ENCODE peak calls at places on chromosomes 3 and 15, in four cellular contexts. P is K562, X is GM12878, K is HepG2. D is an unnamed sample.

GRCh38 chr3:129855454-129856419 is 37.8 kb downstream of the TMCC1 start:
- DNase-seq in P (peak), X (no peak), K (no peak), D (peak)

GRCh38 chr3:161409069-161409468 is 37.8 kb upstream of the SPTSSB start:
- DNase-seq in P (peak), X (no peak), K (peak), D (peak)

GRCh38 chr15:60510006-60510405 is 31.1 kb upstream of the ICE2 start:
- DNase-seq in P (no peak), X (no peak), K (no peak), D (no peak)

GRCh38 chr15:31254431-31255175 is 72.0 kb upstream of the KLF13 start:
- DNase-seq in P (no peak), X (no peak), K (no peak), D (no peak)

GRCh38 chr3:46350262-46350565 is 3.7 kb upstream of the CCR2 start:
- DNase-seq in P (no peak), X (no peak), K (no peak), D (no peak)

GRCh38 chr3:137582484-137582883 is 181.6 kb upstream of the SOX14 start:
- DNase-seq in P (no peak), X (no peak), K (no peak), D (no peak)

GRCh38 chr3:193874997-193875593 is 260.9 kb upstream of the HES1 start:
- DNase-seq in P (no peak), X (no peak), K (no peak), D (no peak)

GRCh38 chr3:84960581-84960980 is 1.8 kb downstream of the CADM2 start:
- DNase-seq in P (no peak), X (no peak), K (no peak), D (no peak)

GRCh38 chr3:36969540-36970432 is 23.1 kb downstream of the EPM2AIP1 start:
- DNase-seq in P (peak), X (peak), K (peak), D (no peak)

GRCh38 chr3:143092191-143092590 is 27.4 kb upstream of the CHST2 start:
- DNase-seq in P (peak), X (no peak), K (no peak), D (no peak)

GRCh38 chr3:18302517-18302916 is 122.6 kb downstream of the SATB1 start:
- DNase-seq in P (no peak), X (no peak), K (no peak), D (no peak)

GRCh38 chr15:38726187-38726586 is 161.6 kb upstream of the RASGRP1 start:
- DNase-seq in P (no peak), X (no peak), K (no peak), D (no peak)

GRCh38 chr3:170700054-170700404 is 114.2 kb upstream of the SLC7A14 start:
- DNase-seq in P (no peak), X (no peak), K (no peak), D (no peak)

GRCh38 chr3:193851941-193852674 is 259.1 kb downstream of the OPA1 start:
- DNase-seq in P (no peak), X (no peak), K (no peak), D (no peak)

GRCh38 chr3:33775363-33775762 is 23.1 kb upstream of the PDCD6IP start:
- DNase-seq in P (peak), X (no peak), K (no peak), D (no peak)

GRCh38 chr15:101024111-101024695 is 105.0 kb downstream of the LRRK1 start:
- DNase-seq in P (no peak), X (no peak), K (no peak), D (no peak)

GRCh38 chr15:34239151-34239761 is 14.4 kb downstream of the EMC4 start:
- DNase-seq in P (no peak), X (no peak), K (peak), D (peak)

GRCh38 chr15:40787344-40787841 is 17.6 kb downstream of the C15orf62 start:
- DNase-seq in P (no peak), X (no peak), K (no peak), D (no peak)

GRCh38 chr3:163939926-163940325 is 1138.4 kb downstream of the SI start:
- DNase-seq in P (no peak), X (no peak), K (no peak), D (no peak)

GRCh38 chr15:72179950-72180581 is 17.5 kb downstream of the GRAMD2A start:
- DNase-seq in P (no peak), X (no peak), K (peak), D (peak)

GRCh38 chr3:72186485-72186864 is 401.5 kb upstream of the PROK2 start:
- DNase-seq in P (no peak), X (no peak), K (no peak), D (no peak)

GRCh38 chr3:124775776-124776336 is 45.6 kb downstream of the UMPS start:
- DNase-seq in P (no peak), X (no peak), K (no peak), D (no peak)

GRCh38 chr15:55827965-55828364 is 85.0 kb upstream of the PRTG start:
- DNase-seq in P (no peak), X (no peak), K (no peak), D (no peak)

GRCh38 chr3:63405882-63406281 is 127.8 kb downstream of the SYNPR start:
- DNase-seq in P (no peak), X (no peak), K (no peak), D (no peak)

DNA sequence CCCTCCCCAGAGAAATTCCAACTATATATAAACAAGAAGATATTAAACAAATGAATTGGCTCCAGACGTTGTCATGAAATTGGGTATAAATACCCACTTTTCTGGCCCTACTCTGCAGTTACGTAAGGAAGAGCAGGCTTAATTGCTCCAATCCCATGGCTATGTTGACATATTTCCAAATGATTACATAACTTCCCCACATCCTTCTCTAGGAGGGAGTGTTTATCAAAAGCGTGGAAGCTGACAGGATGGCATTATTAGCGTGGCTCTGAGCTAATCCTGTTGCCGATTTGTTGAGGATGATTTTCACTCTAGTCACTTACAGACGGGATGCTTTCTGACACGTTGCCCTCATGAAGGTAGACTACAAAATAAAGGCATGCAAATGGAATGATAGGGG is 347.5 kb upstream of the TMCO5A start:
- DNase-seq in P (no peak), X (no peak), K (no peak), D (no peak)
- TF ChIP-seq ESRRA in P (no peak), X (no peak), K (no peak), D (no peak)

GRCh38 chr3:113698213-113698742 is 1.8 kb upstream of the USF3 start:
- DNase-seq in P (no peak), X (no peak), K (no peak), D (no peak)
- H3K4me3 ChIP-seq in P (no peak), X (peak), K (no peak), D (peak)

GRCh38 chr15:63519041-63519440 is 14.6 kb downstream of the USP3 start:
- DNase-seq in P (no peak), X (no peak), K (no peak), D (no peak)

GRCh38 chr15:63517202-63517601 is 12.8 kb downstream of the USP3 start:
- DNase-seq in P (no peak), X (no peak), K (no peak), D (no peak)

GRCh38 chr15:63514533-63514943 is 10.1 kb downstream of the USP3 start:
- DNase-seq in P (no peak), X (no peak), K (peak), D (peak)

GRCh38 chr15:63519548-63520178 is 15.3 kb downstream of the USP3 start:
- DNase-seq in P (no peak), X (no peak), K (no peak), D (no peak)

DNA sequence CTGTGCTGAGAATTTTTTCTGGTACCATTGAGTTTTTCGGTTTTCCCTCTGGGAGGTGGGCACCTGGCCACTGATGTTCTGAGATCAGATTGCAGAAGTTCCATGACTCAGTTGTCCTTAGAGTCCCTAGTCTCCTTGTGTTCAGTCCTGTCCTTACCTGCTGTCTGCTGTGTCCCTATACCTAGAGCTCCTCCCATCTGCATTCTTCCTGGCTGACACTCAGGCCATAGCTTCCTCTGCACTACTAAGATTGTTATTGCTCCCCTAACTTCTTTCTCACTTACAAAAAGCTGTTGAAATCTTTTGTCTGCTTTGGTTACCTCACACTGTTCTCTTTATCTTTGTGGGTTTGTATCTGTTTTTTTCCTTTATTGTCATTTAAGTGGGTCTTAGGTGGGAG is 13.2 kb downstream of the USP3 start:
- DNase-seq in P (no peak), X (no peak), K (no peak), D (no peak)
- TF ChIP-seq ESRRA in P (no peak), X (no peak), K (no peak), D (no peak)

DNA sequence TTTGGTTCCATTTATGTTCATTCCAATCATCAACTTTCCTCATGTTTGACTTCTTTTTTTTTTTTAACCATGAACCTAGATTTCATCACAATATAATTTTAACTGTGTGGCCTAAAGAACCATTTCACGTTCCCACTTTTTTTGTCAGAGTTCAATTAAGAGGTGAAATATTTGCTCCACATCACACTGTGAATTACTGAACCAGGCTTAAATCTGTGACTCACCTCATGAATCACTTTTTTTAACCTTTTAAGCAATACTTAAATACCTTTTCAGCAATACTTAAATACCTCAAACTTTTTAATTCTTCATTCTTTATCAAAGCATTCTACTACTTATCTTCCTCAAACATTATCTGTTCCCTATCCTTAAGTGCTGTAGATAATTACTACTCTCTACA is 137.6 kb downstream of the SI start:
- DNase-seq in P (no peak), X (no peak), K (no peak), D (no peak)
- H3K4me3 ChIP-seq in P (no peak), X (no peak), K (no peak), D (no peak)

GRCh38 chr3:123226549-123226948 is 24.8 kb downstream of the SEC22A start:
- DNase-seq in P (no peak), X (no peak), K (no peak), D (no peak)
- TF ChIP-seq ESRRA in P (no peak), X (no peak), K (no peak), D (no peak)

GRCh38 chr3:107430214-107431047 is 53.2 kb downstream of the CCDC54 start:
- DNase-seq in P (no peak), X (no peak), K (no peak), D (no peak)

GRCh38 chr3:107431298-107432012 is 54.2 kb downstream of the CCDC54 start:
- DNase-seq in P (peak), X (no peak), K (no peak), D (peak)

GRCh38 chr3:107432013-107432515 is 54.8 kb downstream of the CCDC54 start:
- DNase-seq in P (no peak), X (no peak), K (no peak), D (peak)

GRCh38 chr3:107431048-107431297 is 53.7 kb downstream of the CCDC54 start:
- DNase-seq in P (no peak), X (no peak), K (no peak), D (no peak)

DNA sequence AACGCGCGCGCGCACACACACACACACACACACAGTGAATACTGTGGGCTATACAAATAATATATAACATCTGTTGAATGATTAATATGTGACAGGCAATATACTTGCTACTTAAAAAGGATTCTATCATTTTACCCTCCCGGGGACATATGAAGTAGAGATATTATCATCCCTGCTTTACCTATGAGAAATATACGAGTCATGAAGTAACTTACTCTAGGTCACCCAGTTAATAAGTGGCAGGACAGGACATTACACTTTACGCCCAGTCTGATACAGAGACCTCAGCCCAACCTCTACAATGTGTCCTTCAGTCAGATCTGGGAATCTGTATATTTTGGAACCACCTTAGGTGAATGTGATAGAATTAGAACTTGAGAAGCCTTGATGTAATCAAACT is 55.4 kb downstream of the CCDC54 start:
- DNase-seq in P (no peak), X (no peak), K (no peak), D (no peak)
- H3K4me3 ChIP-seq in P (no peak), X (no peak), K (no peak), D (peak)

DNA sequence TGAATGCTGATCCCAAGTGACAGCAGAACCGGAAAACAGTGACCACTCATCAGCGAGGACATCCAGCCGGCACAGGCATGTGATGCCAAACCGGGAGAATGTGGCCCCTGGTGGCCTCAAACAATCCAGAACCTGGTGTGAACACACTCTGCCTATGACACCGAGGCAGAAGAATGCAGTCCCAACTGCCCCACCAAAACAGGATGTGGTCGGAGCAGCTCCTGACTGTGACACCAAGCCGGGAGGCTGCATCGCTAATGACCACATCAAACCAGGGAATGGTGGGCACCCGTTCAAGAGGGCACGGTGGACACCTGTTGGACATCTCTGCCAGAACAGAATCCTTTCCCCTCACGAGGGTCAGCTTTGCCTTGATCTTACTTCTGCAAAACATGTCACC is 15.4 kb downstream of the SCN5A start:
- DNase-seq in P (no peak), X (no peak), K (peak), D (no peak)
- TF ChIP-seq ESRRA in P (no peak), X (no peak), K (no peak), D (no peak)

DNA sequence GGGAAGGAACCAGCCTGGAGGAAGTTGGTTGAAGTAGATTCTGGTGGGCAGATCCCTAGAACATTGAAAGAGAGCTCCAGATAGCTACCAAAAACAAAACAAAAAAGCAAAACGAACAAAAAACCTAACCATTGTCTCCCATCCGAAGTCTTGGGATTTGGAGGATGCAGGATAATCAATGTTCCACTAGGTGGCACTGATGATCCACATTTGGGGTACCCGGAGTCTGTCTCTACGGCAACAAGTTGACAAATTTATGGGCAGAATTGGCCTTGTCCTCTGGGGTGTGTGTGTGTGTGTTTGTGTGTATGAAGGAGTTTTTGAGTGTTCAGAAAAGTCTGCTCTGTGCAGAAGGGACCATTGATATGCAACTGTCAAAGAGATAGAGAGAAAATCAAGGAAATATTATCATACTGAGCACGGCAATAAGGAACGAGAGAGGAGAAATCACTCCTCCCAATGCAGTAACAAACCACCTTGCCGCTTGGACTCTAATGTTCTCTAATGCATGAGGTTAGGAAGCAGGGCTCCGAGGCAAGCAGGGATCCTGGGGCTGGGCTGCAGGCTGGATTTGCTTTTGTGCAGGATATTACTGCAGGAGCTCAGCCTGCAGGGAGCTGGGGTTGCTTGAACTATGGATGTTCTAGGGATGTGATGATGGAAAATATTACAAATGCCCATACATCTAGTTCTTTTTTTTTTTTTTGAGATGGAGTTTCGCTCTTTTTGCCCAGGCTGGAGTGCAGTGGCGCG is 59.8 kb upstream of the KLHL25 start:
- DNase-seq in P (peak), X (no peak), K (peak), D (peak)
- H3K4me3 ChIP-seq in P (no peak), X (no peak), K (no peak), D (no peak)

DNA sequence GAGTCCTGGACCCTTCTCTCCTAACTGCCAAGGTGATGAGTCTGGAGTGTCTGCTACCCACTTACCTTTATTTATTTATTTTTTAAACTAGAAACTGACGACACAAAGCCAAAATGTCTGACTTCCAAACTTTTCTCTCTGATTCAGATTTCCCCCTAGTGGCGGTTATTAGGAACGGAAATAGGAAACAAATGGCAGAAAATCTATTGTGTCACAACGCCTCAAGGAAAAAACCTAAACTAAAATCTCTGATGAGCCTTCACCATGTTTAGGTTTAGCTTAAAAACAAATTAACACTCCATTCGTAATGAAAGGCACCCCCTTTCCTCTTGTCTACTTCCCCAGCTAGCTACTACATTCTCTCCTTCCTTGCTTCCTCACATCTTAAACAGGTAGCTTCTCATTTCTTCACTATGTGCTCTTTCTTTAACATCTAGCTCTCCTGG is 94.0 kb upstream of the MEX3B start:
- DNase-seq in P (peak), X (no peak), K (peak), D (peak)
- TF ChIP-seq ESRRA in P (no peak), X (no peak), K (no peak), D (no peak)

GRCh38 chr15:87849181-87849580 is 407.4 kb downstream of the NTRK3 start:
- DNase-seq in P (no peak), X (no peak), K (no peak), D (no peak)

GRCh38 chr15:87846746-87847145 is 409.8 kb downstream of the NTRK3 start:
- DNase-seq in P (no peak), X (no peak), K (no peak), D (no peak)

GRCh38 chr15:87851497-87851896 is 405.0 kb downstream of the NTRK3 start:
- DNase-seq in P (no peak), X (no peak), K (no peak), D (no peak)

GRCh38 chr15:87850916-87851315 is 405.6 kb downstream of the NTRK3 start:
- DNase-seq in P (no peak), X (no peak), K (no peak), D (no peak)

DNA sequence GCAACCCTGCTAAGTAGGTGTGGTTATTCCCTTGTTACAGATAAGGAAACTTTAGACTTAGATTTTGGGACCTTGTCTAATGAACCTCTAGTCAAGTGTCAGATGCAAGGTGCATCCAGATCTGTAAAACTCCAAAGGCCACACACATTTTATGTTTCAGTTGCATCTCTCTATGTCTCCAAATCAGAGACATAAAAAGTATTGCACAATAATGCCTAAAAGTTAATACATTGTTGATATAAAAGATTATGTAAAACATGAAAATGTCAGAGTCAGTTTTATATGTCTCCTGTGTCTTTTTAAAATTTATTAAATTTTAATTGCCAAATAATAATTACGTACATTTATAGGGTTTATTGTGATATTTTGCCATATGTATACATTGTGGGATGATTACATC is 408.5 kb downstream of the NTRK3 start:
- DNase-seq in P (no peak), X (no peak), K (no peak), D (no peak)
- H3K4me3 ChIP-seq in P (no peak), X (no peak), K (no peak), D (no peak)